ENCODE peak calls at places on chromosome 21, in five cellular contexts. U is thoracic aorta, M is Caco-2, I is ovary, Z is small intestine. G is an unnamed sample. For H3K36me3, the result is how much of the 10 kb centered on the place peaks cover.

GRCh38 chr21:33155457-33155856 is 74.3 kb upstream of the IFNAR2 start:
- DNase-seq in U (no peak), M (no peak), I (no peak), Z (no peak), G (no peak)

GRCh38 chr21:24545807-24546361 is 1061.4 kb downstream of the MRPL39 start:
- DNase-seq in Z (no peak), U (no peak), I (no peak), M (no peak), G (no peak)

GRCh38 chr21:32537569-32537881 is 47.8 kb downstream of the TCP10L start:
- DNase-seq in I (no peak), Z (no peak), M (no peak), U (no peak), G (no peak)

GRCh38 chr21:46477765-46478164 is 19.1 kb downstream of the DIP2A start:
- DNase-seq in U (no peak), M (no peak), Z (no peak), I (no peak), G (peak)

GRCh38 chr21:45575304-45575992 is 33.2 kb upstream of the SLC19A1 start:
- DNase-seq in U (no peak), Z (no peak), I (no peak), M (no peak), G (no peak)

GRCh38 chr21:46114963-46115362 is 17.1 kb downstream of the COL6A2 start:
- DNase-seq in I (peak), U (peak), M (no peak), Z (no peak), G (peak)

GRCh38 chr21:16418663-16419062 is 688.9 kb downstream of the USP25 start:
- DNase-seq in Z (no peak), U (no peak), I (no peak), M (no peak), G (peak)

GRCh38 chr21:44598031-44598430 is 2.4 kb upstream of the KRTAP10-7 start:
- DNase-seq in I (no peak), U (no peak), Z (no peak), M (no peak), G (no peak)

GRCh38 chr21:32351428-32351827 is 41.4 kb downstream of the URB1 start:
- DNase-seq in U (no peak), M (no peak), Z (no peak), I (no peak), G (no peak)

GRCh38 chr21:46634966-46635323 is 529 bp upstream of the PRMT2 start:
- DNase-seq in M (peak), I (no peak), Z (peak), U (peak), G (peak)

GRCh38 chr21:35265170-35265877 is 216.2 kb upstream of the RUNX1 start:
- DNase-seq in I (no peak), M (no peak), U (no peak), Z (peak), G (no peak)

GRCh38 chr21:33362044-33362555 is 37.3 kb downstream of the IFNAR1 start:
- DNase-seq in Z (peak), U (no peak), I (no peak), M (no peak), G (no peak)

GRCh38 chr21:41438425-41439113 is 12.5 kb downstream of the MX1 start:
- DNase-seq in M (no peak), I (no peak), U (no peak), Z (no peak), G (no peak)

GRCh38 chr21:41441546-41441945 is 15.5 kb downstream of the MX1 start:
- DNase-seq in U (no peak), I (no peak), Z (no peak), M (no peak), G (no peak)

GRCh38 chr21:41437754-41438153 is 11.7 kb downstream of the MX1 start:
- DNase-seq in I (no peak), M (no peak), Z (no peak), U (no peak), G (no peak)

GRCh38 chr21:41442496-41443186 is 16.6 kb downstream of the MX1 start:
- DNase-seq in M (no peak), Z (no peak), U (no peak), I (no peak), G (no peak)

DNA sequence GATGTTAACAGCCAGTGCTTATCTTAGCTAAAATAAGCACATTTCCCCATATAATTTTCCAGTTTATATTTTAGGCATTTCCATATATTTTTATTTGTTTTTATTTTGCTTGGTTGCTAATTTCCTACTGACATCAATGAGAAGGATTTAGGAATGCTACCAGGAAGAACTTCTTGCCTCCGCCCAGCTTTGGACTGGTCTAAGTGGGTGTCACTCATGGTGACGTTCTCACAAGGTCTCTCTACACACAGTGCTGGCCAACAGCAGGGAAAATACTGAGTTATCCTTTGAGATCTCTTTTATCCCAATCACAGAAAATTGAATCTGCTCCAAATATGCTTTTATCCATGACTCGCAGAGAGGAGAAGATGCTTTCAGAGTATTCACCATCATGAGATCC is 13.2 kb downstream of the MX1 start:
- DNase-seq in Z (no peak), I (no peak), M (no peak), U (no peak), G (no peak)
- H3K36me3 ChIP-seq in Z (under half), I (under half), M (under half), U (half or more), G (under half)

DNA sequence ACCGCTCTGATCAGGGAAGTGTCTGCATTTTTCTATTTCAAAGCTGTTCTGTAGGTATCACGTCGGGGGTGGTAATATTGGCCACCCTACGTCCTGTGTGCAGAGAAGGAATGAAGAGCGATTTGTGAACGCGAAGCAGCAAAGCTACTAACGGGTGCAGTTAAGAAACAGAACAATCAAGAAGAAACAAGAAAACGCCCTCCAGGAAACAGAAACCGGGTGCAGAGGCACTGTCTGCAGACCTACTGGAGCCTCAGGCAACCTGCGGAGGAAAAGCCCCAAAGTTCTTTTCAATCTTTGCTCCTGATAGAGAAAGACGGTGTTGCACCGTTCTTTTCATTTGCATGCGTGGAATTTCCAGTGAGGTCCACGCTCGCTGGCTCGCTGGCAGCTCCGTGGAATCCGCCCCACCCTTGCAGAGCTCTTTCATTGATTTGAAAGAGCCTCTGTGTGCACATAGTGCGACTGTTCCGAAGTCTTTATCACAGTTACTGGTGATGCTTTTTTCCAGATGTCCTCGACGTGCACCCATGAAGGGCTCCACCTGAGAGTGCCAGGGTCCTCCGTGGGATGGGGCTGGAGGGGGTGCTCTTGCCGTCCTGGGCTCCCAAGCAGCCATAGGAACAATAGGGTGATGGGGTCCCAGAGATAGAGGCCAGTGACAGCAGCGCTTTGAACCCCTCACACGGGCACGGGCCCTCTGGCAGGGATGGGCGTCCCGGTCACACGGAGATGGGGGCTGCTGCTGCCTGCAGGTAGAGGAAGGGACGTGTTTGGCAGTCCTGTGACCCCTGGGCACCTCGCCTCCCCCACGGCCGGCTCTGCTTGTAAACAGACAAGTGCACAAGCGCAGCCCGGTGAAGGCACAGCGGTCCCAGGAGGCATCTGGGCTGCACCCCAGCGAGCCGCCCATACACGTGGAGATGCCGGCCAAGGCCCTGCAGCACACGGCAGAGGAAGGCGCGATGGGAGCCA is 36.8 kb upstream of the PDE9A start:
- DNase-seq in I (no peak), M (no peak), Z (peak), U (no peak), G (no peak)
- H3K4me3 ChIP-seq in I (no peak), M (peak), Z (no peak), U (no peak), G (no peak)

DNA sequence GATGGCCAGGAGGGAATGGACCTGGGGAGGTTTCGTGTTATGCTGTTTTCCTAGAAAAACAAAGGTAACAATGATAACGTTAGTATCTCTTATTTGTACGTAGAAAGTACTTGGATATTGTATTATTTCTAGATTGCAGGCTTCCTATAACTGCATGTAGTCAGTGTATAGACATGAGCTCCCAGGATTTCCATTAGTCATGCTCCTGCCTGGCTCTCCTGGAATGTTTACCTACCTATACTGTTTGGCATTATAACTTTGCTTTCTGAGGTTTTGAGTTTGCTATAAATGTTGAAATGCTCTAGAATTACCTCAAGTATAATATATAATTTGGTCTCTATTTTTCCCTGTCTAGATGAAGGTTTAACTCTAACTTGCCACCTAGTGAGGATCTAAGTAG is 66.1 kb downstream of the TTC3 start:
- DNase-seq in Z (no peak), U (no peak), I (no peak), M (no peak), G (no peak)
- H3K36me3 ChIP-seq in Z (under half), U (under half), I (under half), M (under half), G (half or more)

DNA sequence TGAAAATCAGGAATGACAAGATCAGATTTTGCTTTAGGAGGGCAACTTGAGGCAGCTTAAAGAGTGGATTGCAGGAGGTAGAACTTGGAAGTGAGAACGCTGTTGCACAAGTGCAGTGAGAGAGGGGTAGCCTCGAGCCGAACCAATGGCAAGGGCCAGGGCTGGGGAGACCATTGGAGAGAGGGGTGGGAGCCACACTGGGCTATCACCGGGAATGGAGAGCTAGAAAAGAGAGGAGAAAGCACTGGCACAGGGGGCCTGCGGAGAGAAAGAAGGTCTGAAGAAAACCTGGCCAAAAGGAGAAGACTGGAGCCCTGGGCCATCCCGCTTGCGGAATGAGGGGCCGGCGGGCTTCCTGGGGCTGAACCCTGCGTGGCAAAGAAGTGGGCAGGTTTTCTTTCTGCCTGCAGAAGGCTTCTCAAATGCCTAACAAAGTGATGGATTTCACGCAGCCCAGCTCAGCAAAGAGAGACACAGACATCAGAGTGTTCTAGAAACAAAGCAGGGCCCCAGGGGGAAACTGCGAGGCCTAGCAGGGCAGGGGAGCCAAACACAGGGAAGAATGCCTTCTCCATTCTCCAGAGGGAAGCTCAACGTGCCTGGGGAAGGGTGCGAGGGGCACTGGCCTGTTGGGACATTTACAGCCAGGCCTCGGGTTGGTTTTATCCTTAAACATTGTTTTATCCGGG is 1.2 kb upstream of the SLC37A1 start:
- DNase-seq in Z (no peak), U (no peak), I (no peak), M (no peak), G (no peak)
- H3K4me3 ChIP-seq in Z (no peak), U (no peak), I (no peak), M (no peak), G (no peak)

GRCh38 chr21:28960245-28960644 is 32.4 kb downstream of the LTN1 start:
- DNase-seq in U (no peak), M (no peak), Z (no peak), I (no peak), G (no peak)

GRCh38 chr21:28959367-28960099 is 33.1 kb downstream of the LTN1 start:
- DNase-seq in M (no peak), Z (no peak), I (no peak), U (no peak), G (no peak)

GRCh38 chr21:28962465-28962864 is 30.2 kb downstream of the LTN1 start:
- DNase-seq in I (no peak), Z (no peak), M (no peak), U (no peak), G (no peak)

GRCh38 chr21:28963831-28964230 is 28.8 kb downstream of the LTN1 start:
- DNase-seq in I (no peak), M (no peak), U (no peak), Z (no peak), G (no peak)

GRCh38 chr21:28961927-28962326 is 30.8 kb downstream of the LTN1 start:
- DNase-seq in I (no peak), U (no peak), Z (no peak), M (no peak), G (no peak)
- H3K36me3 ChIP-seq in I (under half), U (under half), Z (under half), M (under half), G (under half)

G was measured in gastrocnemius medialis.